ENCODE peak calls at places on chromosome 19, in seven cellular contexts. N is stomach, W is AG04450, E is upper lobe of left lung, B is tibial nerve, X is fibroblast of lung, V is Peyer's patch. H is an unnamed sample.

GRCh38 chr19:41226053-41226873 is 7.2 kb downstream of the AXL start:
- DNase-seq in N (peak; percentile 62), W (peak; percentile 85), E (peak; percentile 51), B (peak; percentile 47), X (peak; percentile 82), V (peak; percentile 22), H (no peak)

GRCh38 chr19:39160523-39160861 is 34.9 kb downstream of the PAK4 start:
- DNase-seq in N (peak; percentile 69), W (peak; percentile 41), E (no peak), B (peak; percentile 58), X (peak; percentile 73), V (no peak), H (no peak)

GRCh38 chr19:30371960-30372824 is at the start of gene ZNF536:
- DNase-seq in N (peak; percentile 14), W (no peak), E (no peak), B (no peak), X (no peak), V (no peak), H (peak; percentile 81)

GRCh38 chr19:45478454-45479238 is 10.8 kb downstream of the FOSB start:
- DNase-seq in N (peak; percentile 86), W (peak; percentile 86), E (peak; percentile 86), B (peak; percentile 89), X (peak; percentile 96), V (peak; percentile 82), H (peak; percentile 87)

GRCh38 chr19:36047835-36048234 is 6.2 kb downstream of the THAP8 start:
- DNase-seq in N (no peak), W (no peak), E (no peak), B (no peak), X (no peak), V (no peak), H (no peak)

GRCh38 chr19:38370299-38370698 is 4.1 kb upstream of the PSMD8 start:
- DNase-seq in N (no peak), W (no peak), E (no peak), B (no peak), X (no peak), V (no peak), H (no peak)

GRCh38 chr19:16036397-16036925 is 39.8 kb upstream of the TPM4 start:
- DNase-seq in N (no peak), W (no peak), E (no peak), B (no peak), X (no peak), V (no peak), H (no peak)

GRCh38 chr19:36436531-36436930 is 18.1 kb upstream of the ZFP82 start:
- DNase-seq in N (no peak), W (no peak), E (no peak), B (no peak), X (no peak), V (no peak), H (no peak)

GRCh38 chr19:44777715-44778347 is at the start of gene CBLC:
- DNase-seq in N (peak; percentile 86), W (no peak), E (peak; percentile 81), B (no peak), X (no peak), V (no peak), H (no peak)

GRCh38 chr19:46296722-46297431 is at the start of gene HIF3A:
- DNase-seq in N (peak; percentile 78), W (no peak), E (peak; percentile 87), B (peak; percentile 58), X (peak; percentile 80), V (no peak), H (no peak)

GRCh38 chr19:30226464-30227070 is 145.6 kb upstream of the ZNF536 start:
- DNase-seq in N (no peak), W (no peak), E (no peak), B (no peak), X (no peak), V (no peak), H (no peak)

GRCh38 chr19:21468791-21469190 is 36.6 kb upstream of the ZNF429 start:
- DNase-seq in N (no peak), W (no peak), E (no peak), B (no peak), X (no peak), V (no peak), H (no peak)

GRCh38 chr19:30653646-30654386 is 281.6 kb downstream of the ZNF536 start:
- DNase-seq in N (no peak), W (no peak), E (no peak), B (no peak), X (no peak), V (no peak), H (no peak)

GRCh38 chr19:37362733-37363132 is 8.2 kb upstream of the ZNF527 start:
- DNase-seq in N (no peak), W (no peak), E (no peak), B (no peak), X (no peak), V (no peak), H (no peak)

GRCh38 chr19:4186087-4186993 is 3.9 kb downstream of the ANKRD24 start:
- DNase-seq in N (peak; percentile 86), W (peak; percentile 39), E (peak; percentile 63), B (peak; percentile 70), X (peak; percentile 68), V (peak; percentile 65), H (peak; percentile 77)

DNA sequence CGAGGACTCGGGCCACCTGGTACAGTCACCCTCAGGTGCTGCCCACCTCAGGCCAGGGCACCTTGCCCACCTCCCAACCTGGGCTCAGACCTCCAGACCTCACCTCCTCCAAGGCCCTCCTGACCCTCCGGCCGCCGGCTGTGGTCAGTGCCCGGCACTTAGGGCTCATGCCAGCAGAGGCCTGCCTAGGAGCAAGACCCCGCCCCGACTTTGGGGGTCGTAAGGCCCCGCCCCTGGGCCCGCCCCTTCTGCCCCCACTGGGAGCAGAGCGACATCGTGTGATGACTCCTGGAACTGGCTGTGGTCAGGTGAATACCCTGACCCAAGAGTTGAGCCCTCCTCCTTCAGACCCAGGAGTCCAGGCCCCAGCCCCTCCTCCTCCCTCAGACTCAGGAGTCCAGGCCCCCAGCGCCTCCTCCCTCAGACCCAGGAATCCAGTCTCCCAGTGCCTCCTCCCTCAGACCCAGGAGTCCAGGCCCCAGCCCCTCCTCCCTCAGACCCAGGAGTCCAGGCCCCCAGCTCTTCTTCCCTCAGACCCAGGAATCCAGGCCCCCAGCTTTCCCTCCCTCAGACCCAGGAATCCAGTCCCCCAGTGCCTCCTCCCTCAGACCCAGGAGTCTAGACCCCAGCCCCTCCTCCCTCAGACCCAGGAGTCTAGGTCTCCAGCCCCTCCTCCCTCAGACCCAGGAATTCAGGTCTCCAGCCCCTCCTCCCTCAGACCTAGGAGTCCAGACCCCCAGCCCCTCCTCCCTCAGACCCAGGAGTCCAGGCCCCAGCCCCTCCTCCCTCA is at the start of gene SBK2:
- DNase-seq in N (no peak), W (no peak), E (no peak), B (no peak), X (no peak), V (no peak), H (no peak)
- TF ChIP-seq CTCF in N (no peak), W (no peak), E (no peak), B (no peak), X (no peak), V (no peak), H (no peak)

DNA sequence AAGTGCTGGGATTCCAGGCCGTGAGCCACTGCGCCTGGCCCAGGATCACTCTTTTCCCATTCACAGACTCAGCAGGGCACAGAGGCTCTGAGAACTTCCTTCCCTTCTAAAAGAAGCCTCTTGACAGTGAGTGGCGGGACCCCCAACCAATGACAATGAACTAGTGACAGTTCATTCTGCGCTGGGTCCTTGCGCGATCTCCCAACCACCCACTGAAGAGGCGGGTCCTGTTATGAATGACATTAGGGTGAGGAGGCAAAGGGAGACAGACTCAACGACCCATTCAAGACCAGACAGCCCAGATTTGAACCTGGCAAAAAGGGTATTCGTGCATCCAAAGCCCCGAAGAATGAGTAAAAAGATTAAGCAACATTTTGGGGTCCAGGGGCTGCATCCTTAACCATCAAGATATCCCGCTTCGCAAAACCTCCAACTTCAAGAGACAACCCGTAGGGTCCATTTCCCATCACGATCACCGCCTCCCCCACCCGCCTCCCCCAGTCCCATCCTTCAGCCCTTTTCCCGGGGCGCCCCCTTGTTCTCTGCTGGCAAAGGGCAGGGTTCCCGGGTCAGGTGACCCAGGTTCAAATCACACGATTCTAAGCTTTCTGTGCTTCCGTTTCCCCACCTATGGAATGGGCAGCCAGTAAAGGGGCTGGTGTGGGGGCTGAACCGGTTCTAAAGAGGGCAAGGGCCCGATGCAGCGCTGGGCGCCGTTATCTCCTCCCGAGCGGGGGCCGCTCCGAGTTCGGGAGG is 719 bp downstream of the SUGP2 start:
- DNase-seq in N (peak; percentile 59), W (peak; percentile 78), E (peak; percentile 91), B (peak; percentile 81), X (peak; percentile 96), V (peak; percentile 60), H (peak; percentile 50)
- H3K27ac ChIP-seq in N (peak overlapping the region; percentile 96), W (peak overlapping the region; percentile 68), E (peak overlapping the region; percentile 97), B (peak overlapping the region; percentile 93), X (peak overlapping the region; percentile 93), V (peak overlapping the region; percentile 88), H (peak overlapping the region; percentile 99)

DNA sequence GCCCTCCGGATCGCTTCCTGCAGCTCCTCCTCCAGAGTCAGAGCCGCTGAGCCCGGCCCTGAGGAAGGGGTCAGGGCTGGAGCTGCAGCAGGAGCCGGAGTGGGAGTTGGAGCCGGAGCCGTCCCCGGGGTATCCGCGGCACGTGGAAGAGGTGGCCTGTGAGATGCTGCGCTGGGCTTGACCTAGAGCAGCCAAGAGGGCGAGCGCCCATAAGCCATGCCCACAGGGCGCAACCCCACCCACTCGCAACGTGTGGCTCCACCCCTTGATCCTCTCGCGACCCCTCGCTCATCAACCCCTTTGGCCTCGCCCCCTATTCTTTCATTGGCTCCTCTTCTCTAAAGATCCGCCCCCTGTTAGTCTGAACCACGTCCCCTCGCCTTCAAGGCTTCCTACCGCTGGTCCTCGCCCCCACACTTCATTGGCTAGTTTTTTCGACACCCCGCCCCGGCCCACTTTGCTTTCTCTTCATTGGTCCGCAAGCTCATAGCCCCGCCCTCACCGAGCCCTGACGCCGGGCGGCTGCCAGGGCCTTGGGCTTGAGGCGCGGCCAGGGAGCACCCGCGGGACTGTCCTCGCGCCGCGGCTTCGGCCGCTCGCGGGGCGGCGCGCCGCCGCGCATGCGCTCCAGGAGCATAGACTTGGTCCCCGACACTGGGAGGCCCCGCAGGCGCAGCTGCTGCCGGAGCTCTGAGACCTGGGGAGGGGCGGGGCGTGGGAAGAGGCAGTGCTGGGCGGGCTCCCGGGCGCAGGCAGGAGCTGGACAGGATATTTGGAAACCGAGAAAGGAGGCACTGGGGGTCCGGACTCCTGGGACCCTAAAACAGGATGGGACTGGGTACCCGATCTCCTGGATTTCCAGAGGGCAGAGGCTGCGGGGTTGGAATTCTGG is 5.4 kb downstream of the MAMSTR start:
- DNase-seq in N (peak; percentile 99), W (peak; percentile 99), E (peak; percentile 98), B (peak; percentile 97), X (peak; percentile 99), V (peak; percentile 98), H (peak; percentile 97)
- TF ChIP-seq CTCF in N (no peak), W (no peak), E (no peak), B (no peak), X (no peak), V (no peak), H (peak; percentile 38)

GRCh38 chr19:11377756-11378155 is 3.3 kb downstream of the SWSAP1 start:
- DNase-seq in N (no peak), W (no peak), E (no peak), B (no peak), X (no peak), V (no peak), H (no peak)

GRCh38 chr19:11378319-11379189 is 4.1 kb downstream of the SWSAP1 start:
- DNase-seq in N (peak; percentile 62), W (no peak), E (peak; percentile 47), B (peak; percentile 35), X (peak; percentile 76), V (peak; percentile 36), H (peak; percentile 74)

GRCh38 chr19:11374449-11375142 is at the start of gene SWSAP1:
- DNase-seq in N (peak; percentile 98), W (peak; percentile 99), E (peak; percentile 100), B (peak; percentile 97), X (peak; percentile 100), V (peak; percentile 98), H (peak; percentile 99)

GRCh38 chr19:11375143-11375948 is 880 bp downstream of the SWSAP1 start:
- DNase-seq in N (peak; percentile 59), W (no peak), E (peak; percentile 83), B (peak; percentile 17), X (no peak), V (peak; percentile 76), H (peak; percentile 33)

GRCh38 chr19:11377237-11377636 is 2.8 kb downstream of the SWSAP1 start:
- DNase-seq in N (no peak), W (peak; percentile 76), E (peak; percentile 53), B (peak; percentile 43), X (peak; percentile 92), V (no peak), H (no peak)
- H3K27ac ChIP-seq in N (peak overlapping the region; percentile 99), W (peak overlapping the region; percentile 70), E (peak overlapping the region; percentile 96), B (no peak overlapping the region), X (peak overlapping the region; percentile 48), V (peak overlapping the region; percentile 39), H (peak overlapping the region; percentile 63)